ENCODE peak calls at places on chromosomes 4 and X, in nine cellular contexts. I, C, Z, A, K, V, X, N and J are unnamed samples.

GRCh38 chr4:85571008-85571407 is 96.1 kb downstream of the ARHGAP24 start:
- DNase-seq in I (no peak), C (no peak), Z (no peak), A (no peak), K (no peak), V (no peak), X (no peak), N (no peak), J (no peak)

GRCh38 chr4:63578383-63578782 is 830.9 kb downstream of the TECRL start:
- DNase-seq in I (no peak), C (no peak), Z (peak; percentile 1), A (no peak), K (no peak), V (no peak), X (peak; percentile 41), N (no peak), J (no peak)

GRCh38 chr4:168615294-168615693 is 118.4 kb downstream of the PALLD start:
- DNase-seq in I (no peak), C (no peak), Z (no peak), A (no peak), K (no peak), V (no peak), X (no peak), N (no peak), J (no peak)

GRCh38 chr4:176277162-176277904 is 8.3 kb upstream of the ASB5 start:
- DNase-seq in I (peak; percentile 19), C (no peak), Z (peak; percentile 47), A (peak; percentile 58), K (peak; percentile 32), V (no peak), X (peak; percentile 27), N (peak; percentile 1), J (no peak)

GRCh38 chr4:40916218-40916555 is 166.4 kb downstream of the NSUN7 start:
- DNase-seq in I (no peak), C (no peak), Z (peak; percentile 38), A (no peak), K (no peak), V (no peak), X (no peak), N (no peak), J (no peak)

GRCh38 chr4:1202526-1203378 is 30.4 kb upstream of the SPON2 start:
- DNase-seq in I (no peak), C (no peak), Z (no peak), A (no peak), K (no peak), V (no peak), X (no peak), N (no peak), J (no peak)

GRCh38 chr4:139419388-139419914 is 34.5 kb upstream of the RAB33B start:
- DNase-seq in I (peak; percentile 29), C (peak; percentile 73), Z (peak; percentile 96), A (no peak), K (no peak), V (no peak), X (no peak), N (no peak), J (no peak)

GRCh38 chr4:94459462-94460161 is 7.9 kb downstream of the PDLIM5 start:
- DNase-seq in I (no peak), C (no peak), Z (no peak), A (no peak), K (no peak), V (no peak), X (no peak), N (no peak), J (no peak)

GRCh38 chr4:43251760-43252317 is 359.3 kb downstream of the GRXCR1 start:
- DNase-seq in I (peak; percentile 72), C (no peak), Z (peak; percentile 13), A (no peak), K (no peak), V (no peak), X (no peak), N (no peak), J (peak; percentile 5)

GRCh38 chr4:168421671-168422070 is 58.6 kb downstream of the DDX60L start:
- DNase-seq in I (no peak), C (peak; percentile 26), Z (peak; percentile 82), A (peak; percentile 53), K (no peak), V (no peak), X (peak; percentile 2), N (no peak), J (no peak)

GRCh38 chr4:88497859-88498409 is 25.6 kb downstream of the PYURF start:
- DNase-seq in I (no peak), C (no peak), Z (no peak), A (no peak), K (no peak), V (no peak), X (no peak), N (no peak), J (no peak)

GRCh38 chrX:8988456-8988855 is 45.5 kb downstream of the FAM9B start:
- DNase-seq in I (no peak), C (no peak), Z (peak; percentile 87), A (peak; percentile 3), K (no peak), V (no peak), X (peak; percentile 36), N (peak; percentile 7), J (no peak)

GRCh38 chrX:18701621-18702361 is 5.7 kb upstream of the PPEF1 start:
- DNase-seq in I (no peak), C (no peak), Z (peak; percentile 48), A (peak; percentile 40), K (peak; percentile 69), V (no peak), X (peak; percentile 66), N (no peak), J (no peak)

GRCh38 chr4:176256921-176257320 is 12.1 kb downstream of the ASB5 start:
- DNase-seq in I (no peak), C (no peak), Z (no peak), A (no peak), K (no peak), V (no peak), X (no peak), N (no peak), J (no peak)

GRCh38 chr4:7513731-7514130 is 79.0 kb upstream of the PSAPL1 start:
- DNase-seq in I (no peak), C (peak; percentile 8), Z (no peak), A (peak; percentile 5), K (no peak), V (no peak), X (no peak), N (no peak), J (no peak)

GRCh38 chr4:105895324-105895608 is at the start of gene NPNT:
- DNase-seq in I (peak; percentile 5), C (no peak), Z (no peak), A (peak; percentile 71), K (no peak), V (no peak), X (no peak), N (no peak), J (no peak)

GRCh38 chrX:82934980-82935379 is 573.1 kb upstream of the POU3F4 start:
- DNase-seq in I (no peak), C (no peak), Z (no peak), A (no peak), K (no peak), V (no peak), X (no peak), N (no peak), J (no peak)

GRCh38 chrX:104565791-104566687 is at the start of gene IL1RAPL2:
- DNase-seq in I (no peak), C (no peak), Z (peak; percentile 23), A (peak; percentile 68), K (peak; percentile 17), V (no peak), X (peak; percentile 74), N (no peak), J (no peak)

GRCh38 chrX:77910108-77910840 is at the start of gene ATP7A:
- DNase-seq in I (peak; percentile 84), C (peak; percentile 51), Z (peak; percentile 55), A (peak; percentile 89), K (peak; percentile 82), V (peak; percentile 85), X (peak; percentile 87), N (peak; percentile 73), J (no peak)